ENCODE peak calls at places on chromosomes 7 and 10, in nine cellular contexts. I is MM.1S, X is iris pigment epithelial cell, L is amniotic stem cell, U is EL, Q is NCI-H1417, V is T-helper 2 cell, E is NCI-H2029, D is spleen. T is an unnamed sample.
A peak's percentile ranks its signal among the peaks of the same experiment; 100 is the strongest.

GRCh38 chr7:378551-379455 is 88.8 kb downstream of the FOXL3 start:
- DNase-seq in I (no peak), X (no peak), L (no peak), U (no peak), Q (no peak), V (no peak), E (no peak), D (peak; percentile 82), T (no peak)

GRCh38 chr10:133141144-133141962 is 18.7 kb upstream of the KNDC1 start:
- DNase-seq in I (no peak), X (no peak), L (no peak), U (no peak), Q (no peak), V (no peak), E (no peak), D (no peak), T (no peak)

GRCh38 chr7:151251926-151252835 is 3.7 kb upstream of the SMARCD3 start:
- DNase-seq in I (no peak), X (peak; percentile 78), L (no peak), U (peak; percentile 59), Q (peak; percentile 92), V (no peak), E (no peak), D (no peak), T (no peak)

GRCh38 chr10:98030991-98031431 is 590 bp upstream of the CRTAC1 start:
- DNase-seq in I (no peak), X (no peak), L (no peak), U (no peak), Q (no peak), V (no peak), E (no peak), D (no peak), T (no peak)

GRCh38 chr10:46232666-46233065 is 54.1 kb upstream of the ANTXRL start:
- DNase-seq in I (no peak), X (no peak), L (no peak), U (no peak), Q (no peak), V (no peak), E (no peak), D (peak; percentile 41), T (no peak)

GRCh38 chr10:79053481-79054202 is 15.1 kb upstream of the ZMIZ1 start:
- DNase-seq in I (no peak), X (no peak), L (no peak), U (no peak), Q (no peak), V (no peak), E (no peak), D (peak; percentile 67), T (no peak)

GRCh38 chr10:32253300-32253699 is 93.7 kb downstream of the EPC1 start:
- DNase-seq in I (peak; percentile 51), X (peak; percentile 15), L (no peak), U (peak; percentile 25), Q (peak; percentile 45), V (no peak), E (no peak), D (no peak), T (no peak)

GRCh38 chr10:24930427-24930826 is 22.0 kb downstream of the PRTFDC1 start:
- DNase-seq in I (no peak), X (no peak), L (no peak), U (no peak), Q (no peak), V (no peak), E (no peak), D (no peak), T (no peak)

GRCh38 chr7:42035205-42035604 is 201.8 kb downstream of the GLI3 start:
- DNase-seq in I (no peak), X (no peak), L (no peak), U (no peak), Q (no peak), V (no peak), E (no peak), D (no peak), T (no peak)

GRCh38 chr10:15744217-15744865 is 24.6 kb upstream of the ITGA8 start:
- DNase-seq in I (peak; percentile 82), X (peak; percentile 59), L (peak; percentile 37), U (peak; percentile 56), Q (peak; percentile 43), V (no peak), E (no peak), D (no peak), T (no peak)

GRCh38 chr10:35789996-35790395 is 147.9 kb upstream of the FZD8 start:
- DNase-seq in I (no peak), X (peak; percentile 27), L (no peak), U (peak; percentile 72), Q (no peak), V (no peak), E (no peak), D (no peak), T (no peak)

GRCh38 chr10:69215405-69216176 is 4.5 kb upstream of the HKDC1 start:
- DNase-seq in I (peak; percentile 47), X (peak; percentile 38), L (no peak), U (no peak), Q (no peak), V (peak; percentile 13), E (no peak), D (no peak), T (no peak)

GRCh38 chr7:8295638-8296361 is 33.8 kb upstream of the ICA1 start:
- DNase-seq in I (peak; percentile 83), X (peak; percentile 84), L (peak; percentile 49), U (peak; percentile 77), Q (peak; percentile 98), V (peak; percentile 18), E (peak; percentile 92), D (no peak), T (peak; percentile 91)

GRCh38 chr7:81248420-81248819 is 329.6 kb upstream of the SEMA3C start:
- DNase-seq in I (no peak), X (peak; percentile 14), L (no peak), U (peak; percentile 48), Q (peak; percentile 50), V (no peak), E (no peak), D (no peak), T (no peak)

GRCh38 chr10:44030132-44030531 is 354.8 kb downstream of the CXCL12 start:
- DNase-seq in I (no peak), X (no peak), L (no peak), U (no peak), Q (no peak), V (no peak), E (no peak), D (no peak), T (no peak)

GRCh38 chr10:88682491-88682890 is 18.2 kb downstream of the LIPF start:
- DNase-seq in I (no peak), X (peak; percentile 55), L (no peak), U (no peak), Q (no peak), V (no peak), E (no peak), D (no peak), T (no peak)

GRCh38 chr7:106022193-106022821 is 59.2 kb downstream of the CDHR3 start:
- DNase-seq in I (peak; percentile 88), X (no peak), L (no peak), U (peak; percentile 18), Q (no peak), V (peak; percentile 93), E (peak; percentile 23), D (peak; percentile 84), T (no peak)

GRCh38 chr10:100333821-100334469 is 3.9 kb upstream of the PKD2L1 start:
- DNase-seq in I (no peak), X (no peak), L (no peak), U (peak; percentile 26), Q (no peak), V (no peak), E (no peak), D (no peak), T (no peak)

GRCh38 chr10:62815373-62816111 is 624 bp downstream of the EGR2 start:
- DNase-seq in I (no peak), X (peak; percentile 31), L (no peak), U (peak; percentile 23), Q (peak; percentile 33), V (peak; percentile 20), E (no peak), D (peak; percentile 88), T (no peak)

GRCh38 chr10:24850726-24851300 is 101.6 kb downstream of the PRTFDC1 start:
- DNase-seq in I (no peak), X (no peak), L (no peak), U (no peak), Q (no peak), V (no peak), E (no peak), D (no peak), T (no peak)

GRCh38 chr10:34804306-34804705 is 10.8 kb downstream of the PARD3 start:
- DNase-seq in I (no peak), X (no peak), L (no peak), U (peak; percentile 13), Q (no peak), V (no peak), E (no peak), D (no peak), T (no peak)

GRCh38 chr7:2886900-2887299 is 42.8 kb upstream of the GNA12 start:
- DNase-seq in I (peak; percentile 69), X (peak; percentile 89), L (peak; percentile 17), U (peak; percentile 44), Q (peak; percentile 81), V (peak; percentile 36), E (peak; percentile 42), D (no peak), T (no peak)

GRCh38 chr10:10642741-10643280 is 374.9 kb upstream of the CELF2 start:
- DNase-seq in I (no peak), X (peak; percentile 29), L (no peak), U (no peak), Q (no peak), V (no peak), E (no peak), D (no peak), T (no peak)

GRCh38 chr7:80439894-80440811 is 71.7 kb downstream of the GNAT3 start:
- DNase-seq in I (no peak), X (peak; percentile 80), L (no peak), U (peak; percentile 70), Q (no peak), V (no peak), E (no peak), D (no peak), T (no peak)

GRCh38 chr10:51389415-51390342 is 309.7 kb downstream of the CSTF2T start:
- DNase-seq in I (peak; percentile 37), X (peak; percentile 86), L (peak; percentile 88), U (peak; percentile 97), Q (peak; percentile 40), V (no peak), E (no peak), D (no peak), T (no peak)

T was measured in NCI-H1436 treated with DMSO at 0.1 percent for 48 hours.